ENCODE peak calls at places on chromosomes 7 and 10, in five cellular contexts. D is endodermal cell, U is GM23338, O is BE2C, B is GM12878. P is an unnamed sample.

GRCh38 chr10:61047011-61047410 is 103.0 kb upstream of the RHOBTB1 start:
- DNase-seq in D (no peak), O (no peak), B (no peak), U (no peak), P (no peak)

GRCh38 chr7:151683615-151684407 is 164.1 kb upstream of the RHEB start:
- DNase-seq in U (no peak), O (no peak), D (no peak), B (no peak), P (no peak)

GRCh38 chr7:135169141-135169935 is 1.2 kb downstream of the CYREN start:
- DNase-seq in O (peak; percentile 59), U (peak; percentile 79), D (peak; percentile 90), B (no peak), P (no peak)

GRCh38 chr10:22054946-22055345 is 51.4 kb upstream of the DNAJC1 start:
- DNase-seq in O (no peak), D (no peak), U (no peak), B (no peak), P (no peak)

GRCh38 chr7:100691676-100692577 is 2.1 kb downstream of the GIGYF1 start:
- DNase-seq in D (peak; percentile 96), B (no peak), U (peak; percentile 96), O (peak; percentile 88), P (peak; percentile 83)

GRCh38 chr7:14754631-14755030 is 147.9 kb downstream of the DGKB start:
- DNase-seq in D (no peak), B (no peak), U (peak; percentile 15), O (no peak), P (no peak)

GRCh38 chr7:140263277-140263676 is 86.5 kb upstream of the KDM7A start:
- DNase-seq in O (no peak), D (no peak), B (no peak), U (no peak), P (no peak)

GRCh38 chr7:81672872-81673271 is 97.0 kb downstream of the HGF start:
- DNase-seq in B (no peak), O (no peak), U (peak; percentile 89), D (peak; percentile 67), P (no peak)

GRCh38 chr10:59913547-59914237 is 7.3 kb upstream of the CCDC6 start:
- DNase-seq in O (no peak), D (no peak), U (no peak), B (no peak), P (no peak)

GRCh38 chr10:33749042-33749441 is 414.6 kb upstream of the NRP1 start:
- DNase-seq in B (no peak), U (no peak), O (no peak), D (no peak), P (no peak)

GRCh38 chr10:49606981-49607535 is 3.1 kb upstream of the SLC18A3 start:
- DNase-seq in D (peak; percentile 97), B (no peak), U (peak; percentile 93), O (no peak), P (peak; percentile 58)

GRCh38 chr7:14837216-14837615 is 65.3 kb downstream of the DGKB start:
- DNase-seq in B (no peak), D (no peak), U (no peak), O (no peak), P (no peak)

GRCh38 chr7:124515431-124515830 is 250.2 kb downstream of the GPR37 start:
- DNase-seq in D (no peak), B (no peak), U (no peak), O (no peak), P (no peak)

GRCh38 chr10:120477006-120477722 is 20.1 kb downstream of the PLPP4 start:
- DNase-seq in U (no peak), O (no peak), D (no peak), B (no peak), P (no peak)

GRCh38 chr10:126846959-126847358 is 58.3 kb upstream of the DOCK1 start:
- DNase-seq in U (peak; percentile 30), B (no peak), O (no peak), D (no peak), P (no peak)

GRCh38 chr10:127715782-127716378 is 21.1 kb upstream of the FOXI2 start:
- DNase-seq in U (peak; percentile 67), B (no peak), O (no peak), D (no peak), P (no peak)

GRCh38 chr7:131183611-131184119 is 144.0 kb upstream of the MKLN1 start:
- DNase-seq in U (no peak), D (no peak), O (no peak), B (no peak), P (no peak)

GRCh38 chr7:41107330-41107937 is 595.5 kb downstream of the INHBA start:
- DNase-seq in U (no peak), O (no peak), B (no peak), D (no peak), P (no peak)

GRCh38 chr10:80207768-80208385 is 2.5 kb upstream of the ANXA11 start:
- DNase-seq in U (no peak), D (no peak), B (no peak), O (no peak), P (no peak)

GRCh38 chr7:26553128-26553527 is 261.5 kb downstream of the SNX10 start:
- DNase-seq in B (no peak), U (no peak), D (no peak), O (no peak), P (no peak)

GRCh38 chr7:157708896-157709295 is 372.1 kb downstream of the DNAJB6 start:
- DNase-seq in D (peak; percentile 20), U (no peak), B (no peak), O (no peak), P (no peak)

GRCh38 chr7:23712368-23713284 is 2.6 kb downstream of the STK31 start:
- DNase-seq in U (peak; percentile 76), B (peak; percentile 3), D (no peak), O (no peak), P (no peak)

GRCh38 chr10:15140640-15141039 is 27.9 kb downstream of the NMT2 start:
- DNase-seq in B (no peak), U (no peak), D (no peak), O (no peak), P (no peak)

GRCh38 chr7:2800220-2800922 is 43.7 kb downstream of the GNA12 start:
- DNase-seq in O (no peak), U (no peak), D (no peak), B (no peak), P (no peak)

GRCh38 chr10:71252195-71252594 is 39.8 kb downstream of the UNC5B start:
- DNase-seq in B (no peak), O (no peak), D (no peak), U (no peak), P (no peak)
- H3K4me1 ChIP-seq in B (no peaks in the 10 kb centered on the region), O (peaks cover 81% of the 10 kb centered on the region), D (peaks cover 6% of the 10 kb centered on the region), U (peaks cover 19% of the 10 kb centered on the region), P (peaks cover 99% of the 10 kb centered on the region)

DNA sequence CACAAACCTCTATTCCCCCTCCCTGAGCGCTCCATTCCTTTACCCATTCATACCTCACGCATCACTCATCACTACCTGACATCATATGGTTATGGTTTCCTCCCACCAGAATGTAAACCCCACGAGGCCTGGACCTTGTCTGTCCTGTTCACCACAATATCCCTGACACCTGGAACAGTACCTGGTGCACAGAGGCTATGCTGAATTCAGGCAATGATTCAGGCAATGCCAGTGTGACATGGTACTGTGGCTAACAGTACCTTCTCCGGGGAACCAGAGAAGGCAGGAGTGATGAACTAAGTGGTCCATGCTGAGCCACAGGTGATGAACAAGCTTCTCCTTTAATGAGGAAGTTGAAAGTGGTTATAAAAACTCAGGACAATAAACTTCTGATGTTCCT is 202.5 kb upstream of the PLXNA4 start:
- DNase-seq in B (no peak), O (no peak), D (no peak), U (no peak), P (no peak)
- H3K4me3 ChIP-seq in B (no peak overlapping the region), O (no peak overlapping the region), D (no peak overlapping the region), U (no peak overlapping the region), P (no peak overlapping the region)

GRCh38 chr10:118712930-118713634 is 41.7 kb downstream of the CACUL1 start:
- DNase-seq in D (peak; percentile 84), U (peak; percentile 74), B (no peak), O (peak; percentile 51), P (no peak)
- H3K4me1 ChIP-seq in D (peaks cover 10% of the 10 kb centered on the region), U (no peaks in the 10 kb centered on the region), B (no peaks in the 10 kb centered on the region), O (peaks cover 3% of the 10 kb centered on the region), P (no peaks in the 10 kb centered on the region)

DNA sequence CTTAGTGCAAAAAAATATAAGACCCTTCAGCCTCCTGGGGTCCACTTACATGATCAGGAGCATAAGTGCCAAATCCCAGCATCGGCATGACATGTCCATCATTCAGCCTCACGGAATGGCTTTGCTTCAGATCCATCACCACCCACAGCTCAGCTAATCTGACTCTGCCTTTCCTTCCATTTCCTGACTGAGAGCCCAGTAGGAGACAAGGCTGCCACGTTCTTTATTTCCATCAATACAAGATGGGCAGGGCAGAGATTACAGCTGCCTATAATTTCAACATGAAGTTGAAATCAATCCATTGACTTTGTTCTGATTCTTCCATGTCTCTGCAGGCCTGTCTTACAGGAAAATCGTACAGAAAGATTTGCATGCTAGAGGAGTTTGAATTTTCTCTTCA is 76.4 kb upstream of the UCN3 start:
- DNase-seq in O (no peak), D (no peak), B (no peak), U (no peak), P (no peak)
- H3K4me3 ChIP-seq in O (no peak overlapping the region), D (no peak overlapping the region), B (no peak overlapping the region), U (no peak overlapping the region), P (no peak overlapping the region)

GRCh38 chr10:97596101-97597055 is 6.9 kb downstream of the C10orf62 start:
- DNase-seq in U (no peak), O (no peak), D (no peak), B (no peak), P (peak; percentile 79)

GRCh38 chr10:97599272-97599619 is 9.7 kb downstream of the C10orf62 start:
- DNase-seq in U (no peak), D (no peak), B (no peak), O (no peak), P (no peak)

GRCh38 chr10:97600616-97601015 is 11.1 kb downstream of the C10orf62 start:
- DNase-seq in U (no peak), B (no peak), D (no peak), O (no peak), P (no peak)

GRCh38 chr10:97597778-97598177 is 8.3 kb downstream of the C10orf62 start:
- DNase-seq in B (no peak), D (no peak), U (no peak), O (no peak), P (no peak)

GRCh38 chr10:97598407-97599271 is 9.1 kb downstream of the C10orf62 start:
- DNase-seq in D (no peak), B (no peak), O (no peak), U (no peak), P (no peak)
- H3K4me1 ChIP-seq in D (no peaks in the 10 kb centered on the region), B (no peaks in the 10 kb centered on the region), O (peaks cover 9% of the 10 kb centered on the region), U (no peaks in the 10 kb centered on the region), P (peaks cover 54% of the 10 kb centered on the region)